ENCODE peak calls at places on chromosomes 6 and 20, in five cellular contexts. Q is esophagus squamous epithelium, J is osteoblast, I is transverse colon, U is breast epithelium. Z is an unnamed sample. For H3K4me1, the result is how much of the 10 kb centered on the place peaks cover.

GRCh38 chr6:149242883-149243282 is 74.6 kb upstream of the TAB2 start:
- DNase-seq in Q (no peak), J (peak), I (no peak), U (no peak), Z (no peak)

GRCh38 chr6:16956371-16956770 is 145.5 kb upstream of the STMND1 start:
- DNase-seq in Q (no peak), J (no peak), I (no peak), U (no peak), Z (no peak)

GRCh38 chr6:32761548-32761947 is 1.8 kb downstream of the HLA-DQB2 start:
- DNase-seq in Q (no peak), J (no peak), I (no peak), U (no peak), Z (no peak)

GRCh38 chr6:31462964-31463940 is 34.7 kb upstream of the MICB start:
- DNase-seq in Q (peak), J (peak), I (peak), U (peak), Z (no peak)

GRCh38 chr6:110656492-110656891 is 158.8 kb downstream of the CDK19 start:
- DNase-seq in Q (no peak), J (no peak), I (no peak), U (no peak), Z (no peak)

GRCh38 chr6:1424306-1424927 is 35.0 kb downstream of the FOXF2 start:
- DNase-seq in Q (no peak), J (peak), I (peak), U (no peak), Z (peak)

GRCh38 chr6:96468281-96468680 is 53.3 kb upstream of the UFL1 start:
- DNase-seq in Q (no peak), J (no peak), I (no peak), U (no peak), Z (no peak)

GRCh38 chr20:48523191-48523757 is 304.5 kb downstream of the PREX1 start:
- DNase-seq in Q (no peak), J (peak), I (no peak), U (no peak), Z (peak)

GRCh38 chr6:119587537-119587936 is 238.0 kb upstream of the MAN1A1 start:
- DNase-seq in Q (no peak), J (peak), I (no peak), U (no peak), Z (no peak)

GRCh38 chr6:19472168-19472567 is 365.0 kb upstream of the ID4 start:
- DNase-seq in Q (no peak), J (no peak), I (no peak), U (no peak), Z (no peak)

GRCh38 chr20:36173451-36173933 is 19.0 kb downstream of the EPB41L1 start:
- DNase-seq in Q (no peak), J (no peak), I (no peak), U (no peak), Z (peak)

GRCh38 chr20:3714092-3714491 is 1.7 kb upstream of the SIGLEC1 start:
- DNase-seq in Q (no peak), J (peak), I (no peak), U (no peak), Z (no peak)

GRCh38 chr6:42393339-42393738 is 58.4 kb downstream of the TRERF1 start:
- DNase-seq in Q (no peak), J (no peak), I (peak), U (no peak), Z (no peak)

GRCh38 chr20:58634121-58634817 is 16.8 kb upstream of the STX16 start:
- DNase-seq in Q (no peak), J (no peak), I (no peak), U (no peak), Z (no peak)

GRCh38 chr6:16130932-16131387 is 2.1 kb downstream of the MYLIP start:
- DNase-seq in Q (no peak), J (peak), I (peak), U (no peak), Z (peak)

GRCh38 chr6:138521800-138522199 is 22.5 kb upstream of the NHSL1 start:
- DNase-seq in Q (no peak), J (no peak), I (no peak), U (no peak), Z (no peak)

GRCh38 chr20:17419459-17419858 is 111.7 kb downstream of the BFSP1 start:
- DNase-seq in Q (no peak), J (no peak), I (no peak), U (no peak), Z (no peak)

GRCh38 chr6:145247677-145248419 is 487.5 kb downstream of the EPM2A start:
- DNase-seq in Q (no peak), J (peak), I (no peak), U (no peak), Z (no peak)

GRCh38 chr6:128519132-128519930 is 1.1 kb downstream of the PTPRK start:
- DNase-seq in Q (no peak), J (peak), I (peak), U (peak), Z (peak)

GRCh38 chr20:63092660-63093215 is 86.0 kb upstream of the BHLHE23 start:
- DNase-seq in Q (no peak), J (peak), I (peak), U (peak), Z (peak)

GRCh38 chr20:13231031-13231752 is 10.1 kb downstream of the ISM1 start:
- DNase-seq in Q (no peak), J (peak), I (no peak), U (no peak), Z (no peak)

GRCh38 chr6:34144581-34145160 is 1.2 kb downstream of the GRM4 start:
- DNase-seq in Q (no peak), J (peak), I (no peak), U (no peak), Z (no peak)

GRCh38 chr6:26272171-26272631 is 92.8 kb upstream of the BTN3A2 start:
- DNase-seq in Q (no peak), J (peak), I (peak), U (no peak), Z (no peak)

GRCh38 chr6:85680388-85680787 is 37.7 kb upstream of the SYNCRIP start:
- DNase-seq in Q (no peak), J (no peak), I (no peak), U (no peak), Z (no peak)

GRCh38 chr6:79687759-79688158 is 56.6 kb downstream of the SH3BGRL2 start:
- DNase-seq in Q (no peak), J (no peak), I (no peak), U (no peak), Z (no peak)

GRCh38 chr20:36812601-36813000 is 39.0 kb upstream of the DSN1 start:
- DNase-seq in Q (no peak), J (peak), I (no peak), U (no peak), Z (no peak)

GRCh38 chr6:22045261-22045912 is 251.4 kb downstream of the PRL start:
- DNase-seq in Q (no peak), J (no peak), I (no peak), U (no peak), Z (no peak)

GRCh38 chr20:16518068-16518783 is 55.0 kb downstream of the KIF16B start:
- DNase-seq in Q (no peak), J (peak), I (peak), U (no peak), Z (peak)

GRCh38 chr6:164346631-164347030 is 932.1 kb downstream of the QKI start:
- DNase-seq in Q (no peak), J (peak), I (no peak), U (no peak), Z (peak)

GRCh38 chr20:11682285-11682684 is 235.4 kb upstream of the BTBD3 start:
- DNase-seq in Q (no peak), J (no peak), I (no peak), U (no peak), Z (no peak)

GRCh38 chr20:45128066-45128465 is 3.8 kb upstream of the WFDC12 start:
- DNase-seq in Q (no peak), J (no peak), I (no peak), U (no peak), Z (no peak)

GRCh38 chr6:165976705-165977104 is 190.9 kb downstream of the TBXT start:
- DNase-seq in Q (no peak), J (no peak), I (no peak), U (no peak), Z (no peak)

GRCh38 chr20:3804254-3804751 is 8.2 kb downstream of the CDC25B start:
- DNase-seq in Q (no peak), J (no peak), I (no peak), U (no peak), Z (no peak)

GRCh38 chr20:46199198-46199597 is 81.1 kb downstream of the CD40 start:
- DNase-seq in Q (no peak), J (no peak), I (no peak), U (no peak), Z (no peak)

GRCh38 chr6:158686791-158687381 is 37.0 kb downstream of the SYTL3 start:
- DNase-seq in Q (no peak), J (no peak), I (peak), U (no peak), Z (no peak)

GRCh38 chr6:147297663-147298313 is 93.6 kb downstream of the STXBP5 start:
- DNase-seq in Q (no peak), J (no peak), I (no peak), U (no peak), Z (no peak)

GRCh38 chr6:132202569-132202968 is 198.7 kb downstream of the MOXD1 start:
- DNase-seq in Q (no peak), J (peak), I (no peak), U (no peak), Z (peak)

GRCh38 chr6:17385660-17386059 is 7.7 kb upstream of the CAP2 start:
- DNase-seq in Q (no peak), J (no peak), I (no peak), U (no peak), Z (peak)

GRCh38 chr6:38194282-38194572 is 374.7 kb downstream of the ZFAND3 start:
- DNase-seq in Q (no peak), J (no peak), I (no peak), U (no peak), Z (no peak)
- H3K4me1 ChIP-seq in Q (under half), J (under half), I (under half), U (under half), Z (under half)

GRCh38 chr6:115811511-115811910 is 249.2 kb downstream of the FRK start:
- DNase-seq in Q (no peak), J (no peak), I (no peak), U (no peak), Z (no peak)

GRCh38 chr6:115819506-115819905 is 241.2 kb downstream of the FRK start:
- DNase-seq in Q (no peak), J (no peak), I (no peak), U (no peak), Z (no peak)

GRCh38 chr6:115814907-115815306 is 245.8 kb downstream of the FRK start:
- DNase-seq in Q (no peak), J (no peak), I (no peak), U (no peak), Z (no peak)
- H3K27ac ChIP-seq in Q (no peak), J (no peak), I (no peak), U (no peak), Z (no peak)

GRCh38 chr20:8153281-8153908 is 21.3 kb downstream of the PLCB1 start:
- DNase-seq in Q (no peak), J (no peak), I (no peak), U (no peak), Z (no peak)
- H3K4me1 ChIP-seq in Q (under half), J (under half), I (under half), U (under half), Z (under half)

GRCh38 chr6:14517536-14518105 is 400.0 kb downstream of the CD83 start:
- DNase-seq in Q (no peak), J (no peak), I (no peak), U (no peak), Z (no peak)
- H3K27ac ChIP-seq in Q (no peak), J (no peak), I (no peak), U (no peak), Z (no peak)

GRCh38 chr6:37135835-37136694 is 33.9 kb upstream of the PIM1 start:
- DNase-seq in Q (no peak), J (no peak), I (no peak), U (no peak), Z (peak)

GRCh38 chr6:37134622-37135191 is 35.2 kb upstream of the PIM1 start:
- DNase-seq in Q (no peak), J (peak), I (peak), U (no peak), Z (peak)

GRCh38 chr6:37137881-37138568 is 31.9 kb upstream of the PIM1 start:
- DNase-seq in Q (no peak), J (peak), I (no peak), U (no peak), Z (no peak)

GRCh38 chr6:37137201-37137880 is 32.6 kb upstream of the PIM1 start:
- DNase-seq in Q (no peak), J (peak), I (no peak), U (no peak), Z (peak)

GRCh38 chr6:37136821-37137200 is 33.1 kb upstream of the PIM1 start:
- DNase-seq in Q (no peak), J (no peak), I (no peak), U (no peak), Z (no peak)
- H3K4me1 ChIP-seq in Q (under half), J (half or more), I (under half), U (under half), Z (under half)

GRCh38 chr6:106710580-106710979 is 81.2 kb downstream of the QRSL1 start:
- DNase-seq in Q (no peak), J (no peak), I (no peak), U (no peak), Z (no peak)
- H3K27ac ChIP-seq in Q (no peak), J (no peak), I (no peak), U (no peak), Z (no peak)

Z was measured in SJCRH30.